ENCODE peak calls at places on chromosomes 11 and 22, in five cellular contexts. F, J, E, U and S are unnamed samples.

GRCh38 chr22:25987948-25988347 is 181.3 kb upstream of the SEZ6L start:
- DNase-seq in F (no peak), J (no peak), E (peak; percentile 28), U (no peak), S (no peak)

GRCh38 chr22:40224702-40225101 is 47.0 kb downstream of the TNRC6B start:
- DNase-seq in F (no peak), J (peak; percentile 6), E (no peak), U (no peak), S (no peak)

GRCh38 chr11:76700177-76701100 is 29.9 kb upstream of the LRRC32 start:
- DNase-seq in F (peak; percentile 15), J (peak; percentile 97), E (no peak), U (no peak), S (peak; percentile 91)

GRCh38 chr11:134664447-134664846 is 252.4 kb upstream of the B3GAT1 start:
- DNase-seq in F (no peak), J (no peak), E (no peak), U (peak; percentile 14), S (peak; percentile 3)

GRCh38 chr22:40605676-40606250 is 30.8 kb downstream of the MRTFA start:
- DNase-seq in F (no peak), J (peak; percentile 42), E (no peak), U (no peak), S (no peak)

GRCh38 chr11:114155116-114155515 is 95.6 kb downstream of the ZBTB16 start:
- DNase-seq in F (no peak), J (no peak), E (no peak), U (no peak), S (peak; percentile 47)

GRCh38 chr11:12854829-12855228 is 154.3 kb upstream of the RASSF10 start:
- DNase-seq in F (peak; percentile 73), J (no peak), E (no peak), U (no peak), S (no peak)

GRCh38 chr11:94128171-94128745 is 383 bp upstream of the PANX1 start:
- DNase-seq in F (no peak), J (no peak), E (no peak), U (peak; percentile 38), S (peak; percentile 87)

GRCh38 chr11:44849424-44849823 is 101.3 kb downstream of the TP53I11 start:
- DNase-seq in F (no peak), J (no peak), E (no peak), U (no peak), S (no peak)

GRCh38 chr11:96530473-96530872 is 140.7 kb downstream of the JRKL start:
- DNase-seq in F (no peak), J (no peak), E (no peak), U (no peak), S (no peak)

GRCh38 chr11:18392434-18393321 is 1.7 kb upstream of the LDHA start:
- DNase-seq in F (no peak), J (no peak), E (no peak), U (no peak), S (no peak)

GRCh38 chr11:9265211-9266131 is at the start of gene DENND5A:
- DNase-seq in F (peak; percentile 90), J (peak; percentile 83), E (peak; percentile 89), U (peak; percentile 82), S (peak; percentile 96)

GRCh38 chr11:16611395-16612233 is 126.8 kb upstream of the C11orf58 start:
- DNase-seq in F (peak; percentile 12), J (no peak), E (no peak), U (no peak), S (no peak)

GRCh38 chr11:92224394-92225205 is at the start of gene FAT3:
- DNase-seq in F (peak; percentile 12), J (peak; percentile 41), E (no peak), U (no peak), S (no peak)

GRCh38 chr11:134609361-134610115 is 197.5 kb upstream of the B3GAT1 start:
- DNase-seq in F (no peak), J (no peak), E (no peak), U (no peak), S (no peak)

GRCh38 chr11:45267660-45268340 is 18.3 kb downstream of the SYT13 start:
- DNase-seq in F (no peak), J (no peak), E (no peak), U (no peak), S (no peak)

GRCh38 chr11:122150484-122151124 is 34.6 kb upstream of the BLID start:
- DNase-seq in F (no peak), J (no peak), E (no peak), U (no peak), S (no peak)

GRCh38 chr11:76589477-76589876 is 81.1 kb downstream of the LRRC32 start:
- DNase-seq in F (no peak), J (no peak), E (no peak), U (no peak), S (no peak)

GRCh38 chr11:69939551-69940245 is 120.5 kb upstream of the FGF3 start:
- DNase-seq in F (peak; percentile 43), J (peak; percentile 77), E (no peak), U (peak; percentile 42), S (no peak)

GRCh38 chr11:119295178-119295577 is 21.8 kb downstream of the MCAM start:
- DNase-seq in F (no peak), J (no peak), E (no peak), U (no peak), S (no peak)

GRCh38 chr22:45328822-45329535 is 19.2 kb downstream of the FAM118A start:
- DNase-seq in F (no peak), J (no peak), E (no peak), U (no peak), S (peak; percentile 48)

GRCh38 chr11:75534291-75535038 is 8.7 kb upstream of the GDPD5 start:
- DNase-seq in F (no peak), J (no peak), E (no peak), U (peak; percentile 60), S (no peak)

GRCh38 chr11:44630511-44631210 is 65.2 kb downstream of the CD82 start:
- DNase-seq in F (no peak), J (no peak), E (no peak), U (peak; percentile 7), S (peak; percentile 43)

GRCh38 chr22:35303029-35303624 is 3.4 kb downstream of the TOM1 start:
- DNase-seq in F (no peak), J (no peak), E (no peak), U (no peak), S (no peak)

GRCh38 chr22:35299717-35300497 is at the start of gene TOM1:
- DNase-seq in F (peak; percentile 98), J (peak; percentile 99), E (peak; percentile 93), U (peak; percentile 98), S (peak; percentile 97)

GRCh38 chr22:35299217-35299716 is 427 bp upstream of the TOM1 start:
- DNase-seq in F (peak; percentile 28), J (no peak), E (no peak), U (no peak), S (no peak)

GRCh38 chr22:35305525-35306070 is 5.9 kb downstream of the TOM1 start:
- DNase-seq in F (no peak), J (no peak), E (no peak), U (no peak), S (no peak)

DNA sequence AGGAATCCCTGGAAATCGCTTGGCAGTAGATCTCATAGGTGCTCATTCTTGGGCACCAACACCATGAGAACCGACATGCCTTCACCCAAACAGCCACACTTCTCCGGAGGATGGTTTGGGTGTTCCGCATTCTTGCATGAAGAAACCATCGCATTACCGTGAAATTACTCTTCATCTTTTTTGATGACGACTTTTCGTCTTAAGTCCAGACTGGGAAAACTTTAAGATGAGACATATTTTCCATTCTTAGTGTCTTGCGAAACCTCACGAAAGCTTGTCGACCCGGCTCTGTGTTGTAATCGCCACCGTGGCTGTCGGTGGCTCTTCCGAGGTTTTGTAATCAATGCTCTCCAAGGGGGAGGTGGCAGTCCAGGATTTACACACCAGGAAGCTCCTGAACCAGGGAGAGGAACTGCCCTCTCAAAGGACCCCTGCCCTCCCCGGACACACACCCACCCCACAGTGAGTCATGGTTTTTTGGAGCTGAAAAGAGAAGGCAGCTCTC is 1.7 kb downstream of the TOM1 start:
- DNase-seq in F (peak; percentile 28), J (peak; percentile 96), E (no peak), U (no peak), S (peak; percentile 91)
- TF ChIP-seq POLR2A in F (no peak), J (peak; percentile 78), E (no peak), U (no peak), S (no peak)

GRCh38 chr11:10500757-10501684 is 40.0 kb downstream of the RNF141 start:
- DNase-seq in F (no peak), J (no peak), E (no peak), U (no peak), S (no peak)
- TF ChIP-seq POLR2A in F (no peak), J (no peak), E (no peak), U (no peak), S (no peak)

DNA sequence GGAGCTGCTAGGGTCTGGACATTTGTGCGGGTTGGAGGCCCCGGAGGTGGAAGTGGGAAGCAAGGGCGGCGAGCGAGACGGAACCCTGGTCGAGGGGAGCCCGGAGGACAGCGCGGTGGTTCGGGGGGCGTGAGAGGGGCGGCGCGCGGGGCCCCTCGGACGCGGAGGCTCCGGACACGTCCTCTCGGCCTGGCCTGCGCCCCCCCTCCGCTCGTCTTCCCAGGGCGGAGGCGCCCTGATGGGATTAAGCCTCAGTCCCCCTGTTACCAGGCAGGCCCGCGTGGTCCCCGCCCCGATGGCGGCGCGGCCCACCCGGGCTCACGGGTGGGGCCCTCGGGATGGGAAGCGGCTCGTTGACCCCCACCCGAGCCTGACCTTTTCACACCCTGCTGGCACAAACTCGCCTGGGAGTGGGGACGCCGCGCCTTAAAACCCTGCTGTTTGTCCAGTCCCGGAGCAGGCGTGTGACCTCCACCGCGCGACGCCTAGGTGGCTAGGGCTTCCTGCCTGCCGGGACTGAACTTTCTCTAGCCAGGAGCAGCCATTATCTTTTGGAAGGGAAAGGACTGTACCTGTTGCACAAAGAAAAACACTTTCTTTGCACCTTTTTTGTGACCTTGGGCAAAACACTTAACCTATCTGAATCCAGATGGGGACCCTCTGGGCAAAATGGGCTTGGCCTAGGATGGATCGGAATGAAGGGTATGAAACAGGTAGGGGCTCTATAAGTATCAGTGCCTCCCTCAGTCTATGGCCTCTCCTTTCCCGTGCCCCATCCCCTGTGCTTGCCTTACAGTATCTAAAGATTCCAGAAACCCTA is 988 bp downstream of the KIAA1671 start:
- DNase-seq in F (peak; percentile 58), J (no peak), E (no peak), U (peak; percentile 64), S (no peak)
- TF ChIP-seq POLR2A in F (no peak), J (no peak), E (no peak), U (no peak), S (no peak)

GRCh38 chr11:67413266-67413797 is 2.1 kb upstream of the CARNS1 start:
- DNase-seq in F (no peak), J (no peak), E (no peak), U (no peak), S (no peak)
- TF ChIP-seq POLR2A in F (no peak), J (no peak), E (no peak), U (no peak), S (no peak)

DNA sequence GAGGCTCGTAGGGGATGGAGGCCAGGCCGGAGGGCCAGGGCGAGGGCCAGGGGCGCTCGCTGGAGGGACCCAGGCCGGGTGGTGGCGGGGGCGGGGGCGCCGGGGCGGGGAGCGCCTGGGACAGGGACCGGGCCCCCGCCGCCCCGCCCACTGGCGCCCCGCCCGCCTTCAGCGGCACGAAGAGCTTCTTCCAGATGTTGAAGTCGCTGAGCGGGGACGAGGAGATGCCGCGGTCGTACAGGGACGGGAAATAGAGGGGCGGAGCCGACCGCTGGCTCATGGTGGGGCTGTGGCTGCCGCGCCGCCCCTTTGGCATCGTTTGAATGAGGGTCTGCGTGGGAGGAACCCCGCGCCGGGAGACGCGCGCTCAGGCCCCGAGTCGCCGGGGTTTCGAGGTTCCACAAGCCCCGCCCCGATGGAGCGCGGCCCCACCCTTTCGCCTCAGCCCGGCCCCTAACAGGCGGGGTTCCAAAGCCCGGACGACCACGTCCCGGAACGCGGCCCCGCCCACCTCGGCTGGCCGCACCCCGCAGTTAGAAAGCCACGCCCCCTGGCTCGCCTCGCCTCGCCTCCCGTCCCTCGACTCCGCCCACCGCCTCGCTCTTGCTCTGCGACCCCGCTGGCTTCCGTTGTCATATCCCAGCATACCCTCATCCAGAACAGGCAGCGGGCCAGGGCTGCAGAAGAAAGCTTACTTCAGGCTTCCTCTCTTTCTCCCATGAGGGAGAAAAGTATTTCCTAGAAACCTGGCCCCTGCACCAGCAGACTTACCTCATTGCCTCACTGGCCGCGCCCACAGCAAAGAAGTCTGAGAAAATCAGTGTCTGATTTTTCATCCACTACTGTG is at the start of gene C11orf91:
- DNase-seq in F (peak; percentile 98), J (peak; percentile 94), E (peak; percentile 88), U (peak; percentile 97), S (peak; percentile 96)
- TF ChIP-seq POLR2A in F (no peak), J (peak; percentile 63), E (no peak), U (no peak), S (no peak)